ENCODE peak calls at places on chromosomes 2 and 18, in seven cellular contexts. N is colonic mucosa, B is IMR-90, G is pancreas, P is neuronal stem cell, L is transverse colon, Z is Karpas-422. R is an unnamed sample.

GRCh38 chr18:68991281-68991680 is 193.4 kb downstream of the CCDC102B start:
- DNase-seq in L (no peak), G (no peak), P (no peak), B (peak; percentile 53), Z (no peak), N (no peak), R (no peak)

GRCh38 chr18:39959839-39960238 is 1995.2 kb upstream of the PIK3C3 start:
- DNase-seq in L (no peak), B (no peak), P (no peak), G (no peak), N (no peak), Z (no peak), R (peak; percentile 93)

GRCh38 chr18:62452280-62452824 is 70.5 kb upstream of the ZCCHC2 start:
- DNase-seq in Z (no peak), B (peak; percentile 19), G (no peak), P (no peak), L (no peak), N (no peak), R (no peak)

GRCh38 chr18:31097666-31098065 is 4.6 kb downstream of the DSC2 start:
- DNase-seq in Z (no peak), N (no peak), L (peak; percentile 32), B (no peak), P (no peak), G (no peak), R (no peak)

GRCh38 chr18:54004828-54005227 is 219.6 kb downstream of the MBD2 start:
- DNase-seq in L (no peak), P (no peak), N (no peak), Z (peak; percentile 41), G (no peak), B (no peak), R (no peak)

GRCh38 chr2:142682528-142682927 is 194.9 kb upstream of the KYNU start:
- DNase-seq in Z (peak; percentile 56), B (peak; percentile 45), N (no peak), G (no peak), L (no peak), P (no peak), R (peak; percentile 6)

GRCh38 chr2:177313162-177313781 is 48.7 kb upstream of the NFE2L2 start:
- DNase-seq in Z (no peak), N (no peak), P (no peak), L (no peak), G (no peak), B (no peak), R (no peak)

GRCh38 chr2:239814917-239815637 is 210.1 kb downstream of the NDUFA10 start:
- DNase-seq in L (peak; percentile 29), B (no peak), P (no peak), G (no peak), Z (no peak), N (no peak), R (no peak)

GRCh38 chr18:39039828-39040227 is 1474.2 kb upstream of the CELF4 start:
- DNase-seq in N (no peak), G (no peak), P (no peak), L (no peak), B (no peak), Z (no peak), R (no peak)

GRCh38 chr2:166375736-166376487 is at the start of gene SCN9A:
- DNase-seq in L (peak; percentile 89), Z (no peak), G (peak; percentile 81), N (peak; percentile 87), P (peak; percentile 82), B (peak; percentile 72), R (peak; percentile 28)

GRCh38 chr2:179233037-179233436 is 31.6 kb downstream of the SESTD1 start:
- DNase-seq in Z (no peak), P (no peak), L (no peak), G (no peak), N (no peak), B (no peak), R (no peak)

GRCh38 chr2:46339676-46340459 is 42.7 kb downstream of the EPAS1 start:
- DNase-seq in G (no peak), N (no peak), Z (no peak), P (no peak), B (peak; percentile 73), L (no peak), R (no peak)

GRCh38 chr2:184920451-184920965 is 322.2 kb downstream of the ZNF804A start:
- DNase-seq in B (peak; percentile 9), L (no peak), N (no peak), G (no peak), P (no peak), Z (no peak), R (no peak)

GRCh38 chr18:59139291-59139614 is 431 bp upstream of the SEC11C start:
- DNase-seq in Z (peak; percentile 97), L (peak; percentile 93), G (peak; percentile 92), N (peak; percentile 93), P (peak; percentile 83), B (peak; percentile 81), R (peak; percentile 92)

GRCh38 chr2:215697496-215697895 is 261.6 kb upstream of the FN1 start:
- DNase-seq in G (no peak), L (no peak), Z (no peak), N (no peak), P (no peak), B (no peak), R (no peak)

GRCh38 chr2:17058772-17059402 is 393.3 kb upstream of the CYRIA start:
- DNase-seq in G (no peak), L (no peak), P (peak; percentile 29), B (no peak), Z (no peak), N (no peak), R (no peak)

DNA sequence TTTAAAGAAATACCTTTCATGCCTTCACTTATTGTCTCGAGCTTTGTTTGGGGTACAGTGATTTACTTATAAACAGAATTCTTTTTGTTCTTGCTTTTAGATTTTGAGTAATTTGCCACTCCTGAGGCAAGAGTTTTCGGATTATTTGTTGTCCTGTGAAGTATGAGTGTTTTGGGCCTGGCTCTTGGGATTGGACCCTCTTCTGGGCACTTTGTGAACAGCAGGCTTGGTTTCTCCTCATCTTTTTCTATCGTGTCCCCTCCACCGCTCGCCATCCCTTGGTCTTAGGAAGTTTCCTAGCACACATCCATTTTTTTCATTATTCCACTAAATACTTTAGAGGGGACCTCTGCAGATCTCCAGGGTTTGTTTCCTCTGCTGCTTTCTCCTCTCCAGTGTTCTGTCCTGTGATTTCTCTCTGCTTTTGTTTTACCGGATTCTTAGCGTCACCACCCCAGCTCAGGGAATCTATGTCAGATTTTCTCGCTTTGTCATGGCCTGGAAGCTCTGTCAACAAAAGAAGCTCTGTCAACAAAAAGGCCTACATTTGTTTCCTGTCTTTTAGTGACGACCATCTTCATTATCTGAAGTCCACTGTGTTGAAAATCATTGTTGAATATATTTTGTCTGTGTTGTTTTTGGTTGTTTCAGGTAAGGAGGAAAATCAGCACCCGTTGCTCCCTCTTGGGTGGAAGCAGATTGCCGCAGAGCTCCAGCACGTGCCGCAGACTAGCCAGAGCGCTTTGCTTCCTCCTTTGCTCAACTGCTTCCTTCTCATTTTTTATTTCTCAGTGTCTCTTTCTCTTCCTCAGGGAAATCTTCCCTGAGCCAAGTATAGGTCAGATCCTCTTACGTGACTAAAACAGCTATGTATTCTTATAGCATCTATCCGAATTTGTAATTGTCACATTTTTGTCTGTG is 27.8 kb downstream of the ANKRD62 start:
- DNase-seq in G (no peak), L (no peak), B (peak; percentile 1), Z (peak; percentile 42), P (no peak), N (no peak), R (no peak)
- H3K27me3 ChIP-seq in G (no peaks in the 10 kb centered on the region), L (peaks cover 10% of the 10 kb centered on the region), B (peaks cover 2% of the 10 kb centered on the region), Z (no peaks in the 10 kb centered on the region), P (no peaks in the 10 kb centered on the region), N (no peaks in the 10 kb centered on the region), R (peaks cover 3% of the 10 kb centered on the region)

GRCh38 chr2:70895998-70896764 is 39.5 kb upstream of the ATP6V1B1 start:
- DNase-seq in Z (no peak), B (no peak), G (no peak), N (no peak), P (no peak), L (no peak), R (no peak)
- H3K27me3 ChIP-seq in Z (no peaks in the 10 kb centered on the region), B (peaks cover 89% of the 10 kb centered on the region), G (no peaks in the 10 kb centered on the region), N (peaks cover 53% of the 10 kb centered on the region), P (peaks cover 86% of the 10 kb centered on the region), L (peaks cover 100% of the 10 kb centered on the region), R (peaks cover 100% of the 10 kb centered on the region)

DNA sequence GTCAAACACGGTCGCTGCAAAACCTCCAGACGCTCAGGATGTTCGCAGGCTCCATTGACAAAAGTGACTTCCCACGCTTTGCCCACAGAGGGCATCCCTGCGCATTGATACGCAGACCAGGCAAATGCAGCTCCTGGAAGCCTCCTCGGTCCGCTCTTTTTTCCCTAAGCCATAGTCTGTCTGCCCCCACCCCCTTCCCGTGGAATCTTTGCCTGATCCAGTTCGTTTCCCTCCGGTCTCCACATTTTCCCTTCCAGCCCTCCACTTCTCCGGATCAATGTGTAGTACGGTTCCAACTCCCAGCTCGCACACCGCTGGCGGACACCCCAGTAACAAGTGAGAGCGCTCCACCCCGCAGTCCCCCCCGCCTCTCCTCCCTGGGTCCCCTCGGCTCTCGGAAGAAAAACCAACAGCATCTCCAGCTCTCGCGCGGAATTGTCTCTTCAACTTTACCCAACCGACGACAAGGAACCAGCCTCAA is at the start of gene DCC:
- DNase-seq in L (peak; percentile 34), B (peak; percentile 45), N (peak; percentile 24), G (peak; percentile 33), Z (no peak), P (peak; percentile 67), R (peak; percentile 45)
- H3K27me3 ChIP-seq in L (peaks cover 53% of the 10 kb centered on the region), B (no peaks in the 10 kb centered on the region), N (peaks cover 21% of the 10 kb centered on the region), G (no peaks in the 10 kb centered on the region), Z (no peaks in the 10 kb centered on the region), P (no peaks in the 10 kb centered on the region), R (peaks cover 68% of the 10 kb centered on the region)

DNA sequence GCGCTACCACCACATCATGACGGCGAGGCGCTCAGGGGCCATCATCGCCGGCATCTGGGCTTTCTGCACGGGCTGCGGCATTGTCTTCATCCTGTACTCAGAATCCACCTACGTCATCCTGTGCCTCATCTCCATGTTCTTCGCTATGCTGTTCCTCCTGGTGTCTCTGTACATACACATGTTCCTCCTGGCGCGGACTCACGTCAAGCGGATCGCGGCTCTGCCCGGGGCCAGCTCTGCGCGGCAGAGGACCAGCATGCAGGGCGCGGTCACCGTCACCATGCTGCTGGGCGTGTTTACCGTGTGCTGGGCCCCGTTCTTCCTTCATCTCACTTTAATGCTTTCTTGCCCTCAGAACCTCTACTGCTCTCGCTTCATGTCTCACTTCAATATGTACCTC is 2.3 kb downstream of the MC5R start:
- DNase-seq in G (no peak), N (no peak), Z (no peak), P (no peak), B (no peak), L (no peak), R (no peak)
- H3K27me3 ChIP-seq in G (no peaks in the 10 kb centered on the region), N (no peaks in the 10 kb centered on the region), Z (no peaks in the 10 kb centered on the region), P (peaks cover 43% of the 10 kb centered on the region), B (no peaks in the 10 kb centered on the region), L (peaks cover 45% of the 10 kb centered on the region), R (peaks cover 3% of the 10 kb centered on the region)

DNA sequence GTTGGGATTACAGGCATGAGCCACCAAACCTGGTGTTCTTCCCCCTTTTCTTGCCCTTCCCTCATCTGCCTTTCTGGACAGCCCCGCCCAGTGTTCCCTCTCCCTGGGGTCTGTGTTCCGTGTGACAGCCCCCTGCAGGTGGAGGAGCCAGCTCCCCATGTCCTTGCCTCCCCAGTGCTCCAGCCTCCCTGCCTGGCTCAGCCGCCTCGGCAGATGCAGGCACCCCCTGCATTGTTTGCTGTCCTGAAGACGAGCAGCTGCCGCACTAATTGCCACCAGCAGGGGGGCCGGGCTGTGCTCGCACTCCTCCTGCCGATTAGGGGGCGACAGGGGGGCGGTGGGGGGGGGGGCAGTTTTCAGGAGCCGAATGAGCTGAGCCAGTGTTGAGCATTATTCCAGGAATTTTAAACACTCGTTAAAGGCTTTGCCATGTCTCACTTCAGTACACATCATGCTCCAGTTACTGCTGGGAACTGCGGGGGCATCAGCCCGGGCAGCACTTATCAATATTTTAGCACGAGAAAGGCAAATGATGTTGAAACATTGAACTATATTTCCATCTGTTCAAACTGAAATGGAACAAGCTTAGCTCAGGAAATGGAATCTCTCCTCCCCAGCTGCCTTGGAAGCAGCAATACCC is 23.3 kb downstream of the SIX3 start:
- DNase-seq in L (no peak), N (no peak), B (no peak), P (no peak), Z (peak; percentile 61), G (no peak), R (no peak)
- H3K27me3 ChIP-seq in L (peaks cover 32% of the 10 kb centered on the region), N (no peaks in the 10 kb centered on the region), B (peaks cover 44% of the 10 kb centered on the region), P (peaks cover 9% of the 10 kb centered on the region), Z (no peaks in the 10 kb centered on the region), G (no peaks in the 10 kb centered on the region), R (no peaks in the 10 kb centered on the region)